ENCODE peak calls at places on chromosomes 4 and X, in five cellular contexts. L is astrocyte, M is neuronal stem cell, V is hepatocyte, S is SK-N-SH. X is an unnamed sample.

GRCh38 chr4:95190751-95191436 is 357.9 kb downstream of the UNC5C start:
- DNase-seq in V (peak), S (peak), M (peak), L (no peak), X (no peak)

GRCh38 chrX:31272472-31272775 is 200.6 kb upstream of the FTHL17 start:
- DNase-seq in S (no peak), M (peak), V (no peak), L (no peak), X (no peak)

GRCh38 chrX:149687991-149688390 is 23.9 kb upstream of the MAGEA11 start:
- DNase-seq in S (no peak), L (no peak), V (no peak), M (no peak), X (no peak)

GRCh38 chr4:119692001-119692400 is 63.4 kb upstream of the PDE5A start:
- DNase-seq in M (no peak), L (peak), S (no peak), V (no peak), X (peak)

GRCh38 chr4:87092389-87093141 is 127.9 kb downstream of the KLHL8 start:
- DNase-seq in V (peak), L (peak), M (no peak), S (peak), X (peak)

GRCh38 chr4:6201580-6202091 is 1.3 kb upstream of the JAKMIP1 start:
- DNase-seq in L (no peak), V (no peak), M (no peak), S (no peak), X (no peak)

GRCh38 chr4:185955817-185956542 is 113.0 kb upstream of the TLR3 start:
- DNase-seq in M (peak), L (no peak), S (peak), V (no peak), X (no peak)

GRCh38 chr4:161554372-161554990 is 609.3 kb downstream of the FSTL5 start:
- DNase-seq in M (no peak), V (no peak), S (no peak), L (peak), X (peak)

GRCh38 chr4:65018313-65018712 is 609.1 kb upstream of the TECRL start:
- DNase-seq in S (no peak), M (no peak), V (no peak), L (no peak), X (no peak)

GRCh38 chr4:152967942-152968341 is 31.8 kb downstream of the FHDC1 start:
- DNase-seq in M (no peak), L (no peak), S (no peak), V (no peak), X (no peak)

GRCh38 chr4:168451744-168452394 is 28.4 kb downstream of the DDX60L start:
- DNase-seq in M (no peak), V (peak), L (peak), S (no peak), X (peak)

GRCh38 chrX:96564595-96564994 is 120.0 kb upstream of the DIAPH2 start:
- DNase-seq in V (no peak), L (no peak), M (no peak), S (no peak), X (no peak)

GRCh38 chr4:119932277-119932676 is 134.4 kb downstream of the MAD2L1 start:
- DNase-seq in M (no peak), L (no peak), V (no peak), S (no peak), X (no peak)

GRCh38 chr4:79358438-79358837 is 32.6 kb upstream of the NAA11 start:
- DNase-seq in M (no peak), V (no peak), S (peak), L (no peak), X (no peak)
- H3K4me3 ChIP-seq in M (no peak), V (no peak), S (no peak), L (no peak), X (no peak)

GRCh38 chr4:182212211-182212761 is 30.9 kb upstream of the TENM3 start:
- DNase-seq in V (peak), M (peak), L (peak), S (peak), X (peak)
- H2AFZ ChIP-seq in V (peak), M (no peak), L (no peak), S (no peak), X (no peak)

GRCh38 chrX:151702021-151702714 is 6.9 kb downstream of the PRRG3 start:
- DNase-seq in M (no peak), V (no peak), L (peak), S (no peak), X (peak)
- H3K4me3 ChIP-seq in M (no peak), V (no peak), L (no peak), S (no peak), X (no peak)

GRCh38 chrX:49042581-49043219 is 457 bp downstream of the TFE3 start:
- DNase-seq in V (no peak), S (no peak), L (no peak), M (no peak), X (no peak)
- H2AFZ ChIP-seq in V (no peak), S (no peak), L (no peak), M (peak), X (no peak)

GRCh38 chr4:15544196-15544730 is 74.6 kb downstream of the CC2D2A start:
- DNase-seq in V (no peak), S (no peak), M (no peak), L (no peak), X (no peak)
- H3K4me3 ChIP-seq in V (no peak), S (no peak), M (no peak), L (no peak), X (no peak)

GRCh38 chr4:69894221-69894620 is 34.3 kb upstream of the SULT1E1 start:
- DNase-seq in V (peak), M (no peak), S (no peak), L (no peak), X (no peak)
- H2AFZ ChIP-seq in V (no peak), M (no peak), S (no peak), L (no peak), X (no peak)

GRCh38 chrX:50813843-50814661 is at the start of gene SHROOM4:
- DNase-seq in M (peak), S (peak), V (peak), L (peak), X (peak)
- H3K4me3 ChIP-seq in M (peak), S (peak), V (peak), L (peak), X (peak)

GRCh38 chr4:159455675-159456235 is 352.9 kb downstream of the RAPGEF2 start:
- DNase-seq in S (peak), M (peak), L (peak), V (peak), X (peak)
- H2AFZ ChIP-seq in S (peak), M (peak), L (peak), V (peak), X (peak)